ENCODE peak calls at places on chromosomes 16 and 17, in nine cellular contexts. V, B, K, O, U, X, L, T and I are unnamed samples.

GRCh38 chr17:58741121-58741625 is 14.5 kb upstream of the PPM1E start:
- DNase-seq in B (no peak), K (no peak), O (no peak), X (peak), U (peak), T (no peak), V (peak), L (peak), I (no peak)

GRCh38 chr16:75593825-75594820 is 27.9 kb downstream of the GABARAPL2 start:
- DNase-seq in X (peak), L (peak), B (peak), V (peak), K (no peak), T (no peak), U (peak), O (peak), I (peak)

GRCh38 chr16:56303066-56303705 is 111.9 kb downstream of the GNAO1 start:
- DNase-seq in K (no peak), U (no peak), L (no peak), X (no peak), B (no peak), V (no peak), T (no peak), O (no peak), I (no peak)

GRCh38 chr16:3832669-3833068 is 47.8 kb downstream of the CREBBP start:
- DNase-seq in V (no peak), T (no peak), U (no peak), O (no peak), B (no peak), X (no peak), K (no peak), L (no peak), I (no peak)

GRCh38 chr17:73255671-73256181 is 6.0 kb downstream of the CPSF4L start:
- DNase-seq in X (no peak), K (peak), T (peak), O (peak), B (peak), U (peak), V (peak), L (peak), I (no peak)

GRCh38 chr17:55159251-55159650 is 105.5 kb upstream of the HLF start:
- DNase-seq in X (no peak), U (peak), B (no peak), O (no peak), V (no peak), T (no peak), K (no peak), L (peak), I (no peak)

GRCh38 chr16:86732621-86733297 is 154.4 kb downstream of the FOXL1 start:
- DNase-seq in X (no peak), L (no peak), T (no peak), U (peak), O (no peak), V (no peak), K (no peak), B (peak), I (no peak)

GRCh38 chr17:58338907-58339774 is 10.5 kb upstream of the TSPOAP1 start:
- DNase-seq in K (peak), X (no peak), V (no peak), T (peak), U (peak), L (peak), B (peak), O (peak), I (peak)

GRCh38 chr16:7313170-7313569 is 19.5 kb upstream of the RBFOX1 start:
- DNase-seq in T (no peak), L (peak), K (no peak), B (peak), U (no peak), O (no peak), X (no peak), V (peak), I (no peak)

GRCh38 chr16:88459366-88460055 is 6.4 kb downstream of the ZFPM1 start:
- DNase-seq in L (no peak), X (no peak), O (no peak), V (no peak), T (no peak), U (no peak), B (no peak), K (no peak), I (no peak)

GRCh38 chr16:11964761-11965539 is at the start of gene TNFRSF17:
- DNase-seq in B (no peak), K (no peak), U (peak), O (no peak), T (no peak), V (no peak), L (no peak), X (no peak), I (no peak)

GRCh38 chr16:35252356-35252936 is 1793.0 kb downstream of the TP53TG3F start:
- DNase-seq in L (peak), U (peak), O (no peak), V (no peak), B (no peak), T (no peak), K (no peak), X (no peak), I (no peak)

GRCh38 chr16:4081577-4082021 is 34.6 kb downstream of the ADCY9 start:
- DNase-seq in K (no peak), L (no peak), U (peak), T (no peak), B (peak), O (peak), V (no peak), X (no peak), I (no peak)

GRCh38 chr17:37506678-37507077 is 17.0 kb downstream of the DUSP14 start:
- DNase-seq in B (peak), V (peak), K (no peak), X (no peak), U (peak), O (peak), L (peak), T (no peak), I (no peak)

GRCh38 chr16:69836252-69836651 is 74.1 kb downstream of the WWP2 start:
- DNase-seq in L (no peak), O (no peak), X (no peak), B (no peak), U (no peak), K (no peak), T (no peak), V (no peak), I (no peak)

GRCh38 chr17:37568350-37569053 is 40.7 kb downstream of the SYNRG start:
- DNase-seq in O (no peak), L (peak), T (no peak), X (no peak), B (no peak), V (no peak), K (no peak), U (peak), I (no peak)

GRCh38 chr17:51590071-51590470 is 329.7 kb downstream of the UTP18 start:
- DNase-seq in O (no peak), U (no peak), K (no peak), B (no peak), L (no peak), X (no peak), V (no peak), T (no peak), I (no peak)

GRCh38 chr16:22838681-22839080 is 24.7 kb downstream of the HS3ST2 start:
- DNase-seq in B (no peak), L (no peak), U (no peak), X (no peak), K (no peak), V (no peak), T (no peak), O (no peak), I (no peak)

GRCh38 chr17:76640550-76641380 is 2.8 kb downstream of the ST6GALNAC1 start:
- DNase-seq in B (no peak), X (no peak), V (no peak), O (no peak), U (no peak), T (no peak), L (no peak), K (no peak), I (no peak)

GRCh38 chr17:49157784-49158183 is 25.2 kb downstream of the B4GALNT2 start:
- DNase-seq in B (no peak), V (peak), O (peak), U (peak), T (no peak), X (no peak), L (peak), K (no peak), I (no peak)

GRCh38 chr17:45948881-45949624 is 50.0 kb upstream of the STH start:
- DNase-seq in T (peak), X (no peak), O (peak), B (peak), U (peak), L (peak), V (peak), K (peak), I (peak)

GRCh38 chr16:30482366-30482765 is 9.8 kb downstream of the ITGAL start:
- DNase-seq in U (no peak), K (no peak), X (no peak), B (no peak), O (no peak), T (no peak), L (no peak), V (no peak), I (no peak)

GRCh38 chr17:66778531-66778930 is 56.4 kb upstream of the CACNG5 start:
- DNase-seq in L (no peak), B (peak), U (no peak), K (no peak), V (no peak), X (no peak), O (no peak), T (no peak), I (no peak)

GRCh38 chr17:76087531-76087930 is 8.5 kb downstream of the ZACN start:
- DNase-seq in T (no peak), K (no peak), L (no peak), B (no peak), X (no peak), O (no peak), V (no peak), U (no peak), I (no peak)

GRCh38 chr17:81427446-81428120 is 32.3 kb downstream of the BAHCC1 start:
- DNase-seq in V (no peak), L (no peak), K (peak), T (peak), B (no peak), X (no peak), O (no peak), U (no peak), I (no peak)

GRCh38 chr17:2414665-2415064 is 13.8 kb upstream of the MNT start:
- DNase-seq in K (no peak), X (no peak), U (no peak), B (no peak), V (no peak), O (no peak), T (no peak), L (no peak), I (no peak)

GRCh38 chr17:38747385-38748328 is 479 bp downstream of the PCGF2 start:
- DNase-seq in T (peak), X (no peak), B (peak), V (peak), U (no peak), L (peak), O (no peak), K (peak), I (no peak)

GRCh38 chr16:30844346-30844670 is 49.6 kb downstream of the BCL7C start:
- DNase-seq in B (no peak), V (no peak), L (no peak), U (no peak), O (no peak), X (no peak), T (no peak), K (no peak), I (no peak)

GRCh38 chr16:27191352-27191924 is 11.9 kb upstream of the KDM8 start:
- DNase-seq in L (no peak), U (no peak), B (no peak), T (no peak), O (no peak), V (no peak), K (no peak), X (no peak), I (no peak)

GRCh38 chr16:82741073-82741615 is 114.4 kb downstream of the CDH13 start:
- DNase-seq in B (no peak), O (peak), U (peak), X (no peak), L (no peak), K (no peak), T (no peak), V (no peak), I (peak)

GRCh38 chr17:55645361-55645760 is 77.3 kb downstream of the TMEM100 start:
- DNase-seq in V (no peak), O (no peak), K (no peak), T (no peak), X (no peak), L (no peak), U (no peak), B (no peak), I (no peak)

GRCh38 chr17:74928786-74929185 is 4.7 kb downstream of the OTOP2 start:
- DNase-seq in K (no peak), O (no peak), L (no peak), V (no peak), U (no peak), B (no peak), X (no peak), T (no peak), I (no peak)

GRCh38 chr17:45934044-45934979 is 40.0 kb downstream of the MAPT start:
- DNase-seq in O (no peak), B (no peak), K (no peak), V (no peak), T (no peak), X (no peak), U (no peak), L (no peak), I (no peak)

GRCh38 chr16:49828545-49829267 is 27.2 kb downstream of the ZNF423 start:
- DNase-seq in L (no peak), U (no peak), K (no peak), T (peak), O (no peak), V (no peak), B (no peak), X (no peak), I (no peak)

GRCh38 chr17:16301963-16302855 is 51.1 kb downstream of the CENPV start:
- DNase-seq in T (no peak), B (no peak), U (peak), K (peak), L (no peak), X (no peak), O (peak), V (no peak), I (no peak)

GRCh38 chr17:29190039-29190438 is 9.8 kb upstream of the MYO18A start:
- DNase-seq in B (no peak), O (no peak), X (no peak), U (no peak), V (no peak), L (no peak), K (no peak), T (no peak), I (no peak)

GRCh38 chr17:29194669-29195068 is 14.5 kb upstream of the MYO18A start:
- DNase-seq in B (no peak), T (no peak), L (no peak), U (no peak), K (no peak), X (no peak), V (no peak), O (no peak), I (no peak)

GRCh38 chr17:29195465-29196081 is 15.4 kb upstream of the MYO18A start:
- DNase-seq in L (no peak), U (no peak), X (no peak), O (no peak), B (peak), V (no peak), K (no peak), T (no peak), I (no peak)

GRCh38 chr17:29190808-29191207 is 10.6 kb upstream of the MYO18A start:
- DNase-seq in U (no peak), K (no peak), V (no peak), B (no peak), T (no peak), O (no peak), X (no peak), L (no peak), I (no peak)

DNA sequence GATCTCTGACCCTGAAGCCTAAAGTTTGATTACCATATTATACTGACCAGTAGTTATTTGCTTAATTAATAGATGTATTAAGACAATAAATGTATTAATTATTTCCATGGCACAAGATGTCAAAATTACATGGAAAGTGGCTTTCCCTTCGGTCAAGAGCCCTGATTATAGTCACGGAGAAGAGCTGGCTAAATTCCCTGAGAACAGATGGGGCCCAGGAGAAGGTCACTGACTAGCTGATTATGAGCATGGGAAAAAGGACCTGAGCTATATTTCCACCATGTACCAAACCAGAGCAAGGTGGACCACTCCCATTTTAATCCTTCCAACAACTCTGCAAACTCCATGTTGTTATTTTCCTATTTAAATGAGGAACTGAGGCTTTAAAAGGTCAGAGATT is 12.9 kb upstream of the MYO18A start:
- DNase-seq in X (no peak), V (no peak), U (no peak), B (no peak), K (no peak), T (no peak), O (no peak), L (no peak), I (no peak)
- TF ChIP-seq CTCF in X (no peak), V (no peak), U (no peak), B (no peak), K (no peak), T (no peak), O (no peak), L (no peak), I (no peak)

GRCh38 chr16:65884018-65884417 is 482.5 kb upstream of the CDH5 start:
- DNase-seq in X (peak), T (no peak), K (no peak), B (no peak), V (no peak), U (peak), O (no peak), L (no peak), I (peak)
- H3K4me3 ChIP-seq in X (no peak), T (no peak), K (no peak), B (no peak), V (no peak), U (no peak), O (no peak), L (no peak), I (no peak)

GRCh38 chr16:53945996-53946395 is 242.0 kb downstream of the FTO start:
- DNase-seq in U (peak), B (no peak), V (peak), L (peak), X (peak), T (no peak), O (no peak), K (no peak), I (peak)
- TF ChIP-seq CTCF in U (peak), B (peak), V (peak), L (peak), X (peak), T (peak), O (peak), K (peak), I (peak)

GRCh38 chr17:40033339-40033738 is 18.1 kb downstream of the CSF3 start:
- DNase-seq in L (no peak), X (no peak), V (no peak), B (peak), O (no peak), T (no peak), K (no peak), U (no peak), I (no peak)

GRCh38 chr17:40035162-40035559 is 19.0 kb downstream of the MED24 start:
- DNase-seq in T (no peak), B (peak), X (no peak), K (no peak), V (peak), L (peak), U (peak), O (peak), I (no peak)

GRCh38 chr17:40034426-40035161 is 19.4 kb downstream of the CSF3 start:
- DNase-seq in V (no peak), U (no peak), O (no peak), L (no peak), T (no peak), X (no peak), B (peak), K (no peak), I (no peak)

DNA sequence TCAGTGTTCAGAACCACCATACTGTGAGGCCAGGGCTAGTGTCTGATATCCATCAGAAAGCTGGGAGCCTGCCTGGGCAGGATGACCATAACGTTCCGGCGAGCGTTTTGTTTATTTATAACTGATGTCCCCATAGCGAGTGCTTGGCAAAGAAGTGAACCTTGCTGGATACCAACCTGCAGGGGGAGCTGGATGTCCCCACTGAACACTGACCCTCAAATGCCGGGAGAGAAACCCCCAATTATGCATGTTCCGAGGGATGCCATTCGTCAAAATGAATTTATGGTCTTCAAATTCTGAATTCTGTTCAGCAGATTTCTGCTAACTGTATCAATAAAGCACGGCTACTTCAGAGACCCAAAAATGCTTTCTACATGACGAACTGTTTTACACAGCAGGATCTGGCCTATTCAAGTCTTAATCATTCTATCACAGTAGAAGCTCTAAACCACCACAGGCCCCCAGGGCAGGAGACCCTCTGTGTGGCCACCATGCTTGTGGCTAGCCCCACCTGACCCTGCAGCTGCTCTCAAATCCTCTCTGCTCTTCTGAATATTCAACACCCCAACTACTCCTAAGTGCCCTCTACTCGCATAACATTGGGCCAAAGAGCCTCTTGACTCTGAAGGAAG is 15.2 kb downstream of the MED24 start:
- DNase-seq in V (peak), U (peak), L (peak), T (peak), K (no peak), X (peak), O (peak), B (peak), I (peak)
- H3K4me3 ChIP-seq in V (no peak), U (no peak), L (no peak), T (peak), K (no peak), X (no peak), O (no peak), B (no peak), I (no peak)